ENCODE peak calls at places on chromosomes 16 and 17, in four cellular contexts. M, E, W and O are unnamed samples.

GRCh38 chr17:17774009-17774881 is 62.5 kb downstream of the SREBF1 start:
- DNase-seq in M (no peak), E (no peak), W (peak), O (peak)

GRCh38 chr17:73371285-73371684 is 59.5 kb upstream of the CDC42EP4 start:
- DNase-seq in M (no peak), E (no peak), W (peak), O (peak)

GRCh38 chr16:69566437-69567030 is 768 bp downstream of the NFAT5 start:
- DNase-seq in M (peak), E (peak), W (peak), O (peak)

GRCh38 chr17:31442860-31443259 is 51.4 kb downstream of the RAB11FIP4 start:
- DNase-seq in M (no peak), E (no peak), W (no peak), O (no peak)

GRCh38 chr17:50845260-50846147 is 10.1 kb downstream of the WFIKKN2 start:
- DNase-seq in M (no peak), E (no peak), W (no peak), O (no peak)

GRCh38 chr16:50302472-50303005 is 36.2 kb downstream of the ADCY7 start:
- DNase-seq in M (no peak), E (no peak), W (no peak), O (no peak)

GRCh38 chr16:57689772-57690558 is 4.6 kb upstream of the DRC7 start:
- DNase-seq in M (no peak), E (peak), W (no peak), O (no peak)

GRCh38 chr16:20938426-20938825 is 37.9 kb downstream of the LYRM1 start:
- DNase-seq in M (no peak), E (no peak), W (no peak), O (peak)

GRCh38 chr16:86156155-86156554 is 257.2 kb downstream of the IRF8 start:
- DNase-seq in M (no peak), E (no peak), W (no peak), O (no peak)

GRCh38 chr16:75627856-75628255 is 4.8 kb upstream of the ADAT1 start:
- DNase-seq in M (no peak), E (peak), W (no peak), O (no peak)

GRCh38 chr16:17339764-17340541 is 130.8 kb downstream of the XYLT1 start:
- DNase-seq in M (no peak), E (peak), W (no peak), O (no peak)

GRCh38 chr17:67460097-67460496 is 83.0 kb downstream of the PITPNC1 start:
- DNase-seq in M (no peak), E (no peak), W (no peak), O (no peak)

GRCh38 chr17:64240261-64240740 is 22.8 kb downstream of the TEX2 start:
- DNase-seq in M (no peak), E (no peak), W (no peak), O (no peak)

GRCh38 chr16:49003022-49003421 is 278.6 kb downstream of the CBLN1 start:
- DNase-seq in M (no peak), E (no peak), W (no peak), O (no peak)

GRCh38 chr17:74923538-74924249 is 379 bp upstream of the OTOP2 start:
- DNase-seq in M (peak), E (peak), W (peak), O (no peak)

GRCh38 chr16:56941092-56941491 is 9.2 kb downstream of the HERPUD1 start:
- DNase-seq in M (no peak), E (no peak), W (no peak), O (no peak)

GRCh38 chr17:45228985-45229517 is 7.4 kb downstream of the FMNL1 start:
- DNase-seq in M (peak), E (peak), W (peak), O (peak)

GRCh38 chr17:45342306-45342705 is 25.5 kb upstream of the MAP3K14 start:
- DNase-seq in M (no peak), E (no peak), W (no peak), O (no peak)

GRCh38 chr17:62761884-62762283 is 46.2 kb downstream of the MARCHF10 start:
- DNase-seq in M (no peak), E (no peak), W (peak), O (no peak)

GRCh38 chr17:50298018-50298417 is 23.8 kb downstream of the TMEM92 start:
- DNase-seq in M (no peak), E (no peak), W (no peak), O (no peak)

GRCh38 chr17:41010421-41010820 is 1.5 kb upstream of the KRTAP3-1 start:
- DNase-seq in M (no peak), E (no peak), W (no peak), O (no peak)

GRCh38 chr16:12539185-12539929 is 264.3 kb downstream of the CPPED1 start:
- DNase-seq in M (peak), E (no peak), W (no peak), O (no peak)

GRCh38 chr17:40980594-40980993 is 3.5 kb downstream of the KRT40 start:
- DNase-seq in M (no peak), E (no peak), W (no peak), O (no peak)

GRCh38 chr17:7558544-7559306 is at the start of gene TNFSF13:
- DNase-seq in M (no peak), E (peak), W (no peak), O (no peak)

GRCh38 chr17:35775583-35775982 is 14.9 kb downstream of the C17orf50 start:
- DNase-seq in M (no peak), E (peak), W (no peak), O (no peak)

GRCh38 chr17:30278032-30278431 is 13.7 kb downstream of the BLMH start:
- DNase-seq in M (no peak), E (peak), W (no peak), O (peak)

GRCh38 chr17:80663783-80664206 is 119.2 kb downstream of the RPTOR start:
- DNase-seq in M (peak), E (no peak), W (no peak), O (no peak)

GRCh38 chr17:60947100-60947499 is 269.4 kb downstream of the BCAS3 start:
- DNase-seq in M (no peak), E (no peak), W (no peak), O (peak)

GRCh38 chr17:44760474-44761308 is 1.9 kb downstream of the ADAM11 start:
- DNase-seq in M (no peak), E (no peak), W (no peak), O (no peak)

GRCh38 chr16:21001262-21001661 is 100.7 kb downstream of the LYRM1 start:
- DNase-seq in M (peak), E (no peak), W (no peak), O (no peak)

GRCh38 chr17:72804949-72805348 is 287.5 kb downstream of the SLC39A11 start:
- DNase-seq in M (no peak), E (no peak), W (no peak), O (no peak)

GRCh38 chr16:73058616-73059409 is 10.9 kb upstream of the ZFHX3 start:
- DNase-seq in M (no peak), E (no peak), W (no peak), O (peak)

GRCh38 chr17:56570199-56570598 is 23.3 kb upstream of the NOG start:
- DNase-seq in M (no peak), E (no peak), W (no peak), O (no peak)

GRCh38 chr17:79524201-79524882 is 86.5 kb downstream of the RBFOX3 start:
- DNase-seq in M (no peak), E (no peak), W (no peak), O (no peak)

GRCh38 chr17:836154-836553 is 54.0 kb downstream of the MRM3 start:
- DNase-seq in M (no peak), E (no peak), W (no peak), O (no peak)

GRCh38 chr17:19410101-19410500 is 931 bp upstream of the RNF112 start:
- DNase-seq in M (no peak), E (no peak), W (no peak), O (no peak)

GRCh38 chr17:29102046-29102445 is 59.1 kb downstream of the PIPOX start:
- DNase-seq in M (no peak), E (no peak), W (no peak), O (no peak)

GRCh38 chr17:21039839-21040575 is 2.8 kb downstream of the USP22 start:
- DNase-seq in M (peak), E (no peak), W (peak), O (peak)

GRCh38 chr17:3529817-3530741 is 27.5 kb downstream of the TRPV3 start:
- DNase-seq in M (no peak), E (no peak), W (no peak), O (no peak)